ENCODE peak calls at places on chromosomes 2 and 18, in eight cellular contexts. I is NCI-H1092; J is EL; W is omental fat pad; V is left ventricle myocardium superior; K is activated naive CD4-positive, alpha-beta T cell; R is sigmoid colon; D is occipital lobe. N is an unnamed sample.

GRCh38 chr2:85907671-85908157 is 18.9 kb upstream of the ST3GAL5 start:
- DNase-seq in V (no peak), K (no peak), J (peak), D (no peak), I (no peak), W (no peak), R (peak), N (no peak)

GRCh38 chr2:42771546-42772153 is 7.7 kb upstream of the OXER1 start:
- DNase-seq in I (no peak), K (no peak), D (no peak), V (no peak), J (no peak), W (no peak), R (peak), N (no peak)

GRCh38 chr2:234596696-234597575 is 100.1 kb upstream of the ARL4C start:
- DNase-seq in K (no peak), I (no peak), R (no peak), W (no peak), D (no peak), J (no peak), V (no peak), N (no peak)

GRCh38 chr2:44983836-44984604 is 25.2 kb downstream of the SIX2 start:
- DNase-seq in V (no peak), I (no peak), K (no peak), W (no peak), R (no peak), D (no peak), J (no peak), N (no peak)

GRCh38 chr2:57510704-57511103 is 535.9 kb upstream of the VRK2 start:
- DNase-seq in D (no peak), V (no peak), W (no peak), I (no peak), R (no peak), K (no peak), J (no peak), N (no peak)

GRCh38 chr2:217393585-217394032 is 533.7 kb upstream of the TNP1 start:
- DNase-seq in K (no peak), R (peak), W (no peak), J (peak), D (no peak), V (peak), I (no peak), N (peak)

GRCh38 chr2:147182260-147182659 is 662.6 kb upstream of the ACVR2A start:
- DNase-seq in D (no peak), R (no peak), V (no peak), I (no peak), J (peak), K (no peak), W (no peak), N (no peak)

GRCh38 chr2:37635359-37636208 is 35.9 kb downstream of the CDC42EP3 start:
- DNase-seq in K (no peak), V (no peak), R (no peak), J (peak), D (no peak), I (no peak), W (no peak), N (peak)

GRCh38 chr2:237791977-237792727 is 6.4 kb upstream of the RBM44 start:
- DNase-seq in J (peak), W (no peak), V (no peak), K (no peak), I (no peak), D (no peak), R (no peak), N (no peak)

GRCh38 chr2:153477641-153478288 is 797 bp downstream of the RPRM start:
- DNase-seq in K (no peak), I (no peak), V (no peak), D (no peak), W (no peak), J (no peak), R (no peak), N (no peak)

GRCh38 chr2:28155627-28156026 is 237.0 kb upstream of the FOSL2 start:
- DNase-seq in V (no peak), K (no peak), J (no peak), R (no peak), W (no peak), I (no peak), D (no peak), N (no peak)

GRCh38 chr2:219350215-219350937 is 17.8 kb upstream of the RESP18 start:
- DNase-seq in J (peak), R (no peak), K (no peak), V (no peak), I (no peak), D (no peak), W (no peak), N (no peak)

GRCh38 chr2:162636206-162636728 is 202.3 kb downstream of the KCNH7 start:
- DNase-seq in I (no peak), K (no peak), J (no peak), W (no peak), R (no peak), V (no peak), D (no peak), N (no peak)

GRCh38 chr2:42598656-42599267 is 30.3 kb downstream of the MTA3 start:
- DNase-seq in I (no peak), D (no peak), J (no peak), R (no peak), K (no peak), W (no peak), V (no peak), N (no peak)

GRCh38 chr2:46007412-46007811 is 289.8 kb upstream of the EPAS1 start:
- DNase-seq in R (no peak), K (no peak), I (no peak), W (no peak), V (no peak), D (no peak), J (no peak), N (no peak)

GRCh38 chr18:69401475-69402218 is 959 bp downstream of the DOK6 start:
- DNase-seq in V (peak), I (peak), J (peak), W (no peak), D (no peak), R (peak), K (no peak), N (no peak)

GRCh38 chr18:77866309-77866708 is 616.7 kb downstream of the GALR1 start:
- DNase-seq in J (no peak), I (no peak), W (no peak), K (no peak), D (no peak), R (no peak), V (no peak), N (no peak)

GRCh38 chr2:64524604-64525322 is 635 bp downstream of the AFTPH start:
- DNase-seq in I (no peak), J (no peak), W (no peak), D (peak), K (peak), R (peak), V (no peak), N (no peak)

GRCh38 chr2:240745962-240746361 is 54.3 kb downstream of the AQP12A start:
- DNase-seq in W (no peak), I (no peak), R (no peak), V (no peak), J (no peak), K (no peak), D (no peak), N (no peak)

GRCh38 chr2:3827673-3828575 is 124.5 kb downstream of the DCDC2C start:
- DNase-seq in V (no peak), I (no peak), K (no peak), R (no peak), J (no peak), W (no peak), D (no peak), N (no peak)

GRCh38 chr18:79552140-79552631 is 127.4 kb upstream of the CTDP1 start:
- DNase-seq in J (no peak), R (no peak), K (no peak), I (no peak), D (no peak), W (no peak), V (no peak), N (no peak)

GRCh38 chr18:58045265-58046086 is 1.4 kb downstream of the NEDD4L start:
- DNase-seq in K (peak), R (no peak), J (peak), W (peak), D (no peak), I (peak), V (peak), N (no peak)

GRCh38 chr2:121596221-121597080 is 52.8 kb downstream of the CLASP1 start:
- DNase-seq in V (no peak), K (no peak), R (no peak), I (no peak), W (no peak), D (no peak), J (peak), N (no peak)

GRCh38 chr2:68385232-68385906 is 20.3 kb downstream of the PLEK start:
- DNase-seq in J (no peak), K (no peak), I (no peak), W (no peak), R (no peak), V (no peak), D (peak), N (no peak)

GRCh38 chr18:6782861-6783260 is 53.3 kb downstream of the ARHGAP28 start:
- DNase-seq in I (no peak), R (no peak), K (no peak), V (no peak), D (no peak), J (no peak), W (no peak), N (no peak)